ENCODE peak calls at places on chromosomes 16 and 17, in six cellular contexts. S, E, B, Y, V and K are unnamed samples. For H3K36me3, the result is how much of the 10 kb centered on the place peaks cover.

GRCh38 chr17:39822051-39822450 is 42.1 kb downstream of the IKZF3 start:
- DNase-seq in V (no peak), S (no peak), Y (no peak), E (no peak), B (no peak), K (no peak)

GRCh38 chr16:66014221-66014620 is 352.3 kb upstream of the CDH5 start:
- DNase-seq in S (no peak), E (no peak), Y (no peak), V (no peak), B (no peak), K (no peak)

GRCh38 chr16:19745286-19746018 is 27.4 kb downstream of the IQCK start:
- DNase-seq in S (peak), E (no peak), Y (no peak), B (no peak), V (no peak), K (no peak)

GRCh38 chr17:74282587-74283370 is 8.7 kb downstream of the DNAI2 start:
- DNase-seq in V (no peak), E (no peak), Y (no peak), B (no peak), S (peak), K (peak)

GRCh38 chr17:75899353-75899752 is 2.6 kb upstream of the TRIM65 start:
- DNase-seq in S (no peak), Y (no peak), B (no peak), V (no peak), E (peak), K (no peak)

GRCh38 chr16:67311607-67312449 is 14.7 kb downstream of the KCTD19 start:
- DNase-seq in E (no peak), B (peak), S (peak), Y (no peak), V (no peak), K (peak)

GRCh38 chr16:57041182-57042156 is 50.9 kb upstream of the CPNE2 start:
- DNase-seq in B (no peak), V (no peak), Y (no peak), S (no peak), E (no peak), K (no peak)

GRCh38 chr17:39599006-39599664 is 8.6 kb downstream of the NEUROD2 start:
- DNase-seq in B (no peak), S (no peak), E (peak), V (no peak), Y (peak), K (no peak)

GRCh38 chr17:42459983-42460300 is 1.3 kb downstream of the ATP6V0A1 start:
- DNase-seq in Y (no peak), B (no peak), E (peak), V (no peak), S (no peak), K (peak)

GRCh38 chr17:79188048-79188447 is 113.4 kb downstream of the ENGASE start:
- DNase-seq in S (peak), V (no peak), E (peak), B (no peak), Y (peak), K (peak)

GRCh38 chr16:49440156-49441065 is 66.8 kb downstream of the C16orf78 start:
- DNase-seq in B (no peak), V (no peak), S (no peak), Y (no peak), E (peak), K (no peak)

GRCh38 chr16:78240459-78241222 is 141.2 kb downstream of the WWOX start:
- DNase-seq in Y (peak), V (peak), B (no peak), E (peak), S (no peak), K (peak)

GRCh38 chr17:8314797-8315739 is 5.0 kb downstream of the ARHGEF15 start:
- DNase-seq in B (no peak), S (no peak), V (no peak), Y (peak), E (peak), K (peak)
- H3K4me3 ChIP-seq in B (peak), S (no peak), V (no peak), Y (peak), E (peak), K (no peak)

GRCh38 chr17:17888371-17888770 is 51.6 kb upstream of the SREBF1 start:
- DNase-seq in Y (no peak), S (no peak), E (no peak), V (no peak), B (peak), K (no peak)

GRCh38 chr17:17892009-17892408 is 55.2 kb upstream of the SREBF1 start:
- DNase-seq in V (no peak), Y (no peak), E (no peak), S (no peak), B (no peak), K (no peak)

GRCh38 chr17:17888821-17889220 is 52.0 kb upstream of the SREBF1 start:
- DNase-seq in B (no peak), Y (peak), E (peak), V (no peak), S (no peak), K (no peak)

GRCh38 chr17:17890773-17891759 is 54.3 kb upstream of the SREBF1 start:
- DNase-seq in B (peak), Y (peak), S (peak), E (peak), V (no peak), K (peak)

DNA sequence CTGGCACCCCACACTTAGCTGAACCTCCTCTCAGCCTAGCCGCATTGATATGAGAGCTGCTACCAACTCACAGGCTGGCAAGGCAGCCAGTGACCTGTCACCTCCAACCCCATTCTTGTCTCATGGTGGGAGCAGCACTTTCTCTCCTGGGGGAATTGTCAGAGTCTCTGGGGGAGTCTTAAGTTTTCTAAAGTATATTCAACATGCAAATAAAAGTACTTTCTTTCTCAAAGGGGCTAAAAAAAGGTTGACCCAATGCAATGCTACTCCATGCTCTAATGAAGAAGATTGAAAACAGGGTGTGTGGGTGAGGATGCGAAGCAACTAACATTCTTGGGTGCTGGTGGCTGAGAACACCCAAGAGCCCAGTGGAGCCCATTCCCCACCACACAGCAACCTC is 53.1 kb upstream of the SREBF1 start:
- DNase-seq in Y (no peak), V (no peak), E (no peak), S (no peak), B (no peak), K (no peak)
- H3K36me3 ChIP-seq in Y (under half), V (under half), E (under half), S (under half), B (half or more), K (under half)

GRCh38 chr17:70105641-70106040 is 30.6 kb downstream of the KCNJ16 start:
- DNase-seq in B (no peak), S (no peak), V (no peak), Y (no peak), E (no peak), K (no peak)
- H3K4me3 ChIP-seq in B (no peak), S (no peak), V (no peak), Y (no peak), E (no peak), K (no peak)

DNA sequence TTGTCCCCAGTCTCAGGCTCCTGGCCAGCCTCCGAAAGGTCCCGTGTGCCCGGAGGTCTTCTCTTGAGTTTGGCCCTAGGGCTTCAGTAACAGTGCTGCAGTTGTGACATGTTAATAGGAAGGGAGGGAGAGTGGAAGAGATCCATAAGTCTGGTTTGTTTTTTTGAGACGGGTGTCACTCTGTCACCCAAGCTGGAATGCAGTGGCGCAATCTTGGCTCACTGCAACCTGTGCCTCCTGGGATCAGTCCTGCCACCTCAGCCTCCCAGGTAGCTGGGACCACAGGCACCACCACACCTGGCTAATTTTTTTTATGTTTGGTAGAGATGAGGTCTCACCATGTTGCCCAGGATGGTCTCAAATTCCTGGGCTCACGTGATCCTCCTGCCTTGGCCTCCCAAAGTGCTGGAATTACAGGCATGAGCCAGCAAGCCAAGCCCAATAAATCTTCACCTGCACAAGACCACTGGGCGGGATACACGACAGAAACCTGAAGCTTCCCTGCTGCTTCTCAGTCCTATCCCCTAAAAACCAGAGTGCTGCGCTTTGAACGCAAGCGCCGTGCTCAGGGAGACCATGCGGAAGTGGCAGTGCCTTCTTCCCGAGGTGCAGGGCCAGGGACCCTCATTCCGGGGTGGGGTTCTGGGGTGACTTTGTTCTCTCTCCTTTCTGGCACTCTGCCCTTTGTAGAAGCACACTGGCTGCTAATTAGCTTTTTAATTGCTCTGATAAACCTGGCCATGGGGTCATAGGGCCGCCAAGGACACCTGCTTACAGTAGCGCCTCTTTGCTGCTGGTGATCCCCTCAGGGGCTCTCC is 10.9 kb downstream of the TRAF7 start:
- DNase-seq in S (no peak), B (no peak), Y (no peak), V (no peak), E (no peak), K (no peak)
- H3K36me3 ChIP-seq in S (half or more), B (under half), Y (under half), V (under half), E (under half), K (under half)

DNA sequence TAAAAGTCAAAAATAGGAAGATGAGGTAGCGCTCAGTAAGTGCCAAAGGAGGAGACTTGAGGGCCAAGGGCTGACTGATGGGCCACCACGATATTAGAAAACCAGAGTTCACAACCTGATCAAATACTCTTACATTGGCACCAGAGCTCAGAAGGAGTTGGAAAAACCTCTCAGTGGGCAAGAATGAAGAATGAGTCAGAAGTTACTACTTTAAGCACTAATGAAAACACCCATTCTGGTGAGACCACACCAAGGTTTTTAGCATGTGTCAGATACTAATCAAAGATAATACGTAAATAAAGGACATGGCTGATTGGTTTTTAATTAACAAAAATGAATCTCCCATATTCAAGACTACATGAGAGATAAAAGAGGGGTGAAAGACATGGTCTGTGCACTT is 163.9 kb downstream of the VPS53 start:
- DNase-seq in Y (no peak), B (no peak), V (no peak), E (no peak), S (peak), K (no peak)
- H3K4me3 ChIP-seq in Y (no peak), B (no peak), V (no peak), E (no peak), S (no peak), K (no peak)

GRCh38 chr17:4891405-4892062 is 7.8 kb upstream of the C17orf107 start:
- DNase-seq in E (no peak), B (no peak), S (no peak), Y (no peak), V (no peak), K (no peak)

GRCh38 chr17:4893721-4894560 is 5.4 kb upstream of the C17orf107 start:
- DNase-seq in Y (no peak), V (no peak), B (no peak), S (no peak), E (no peak), K (no peak)

GRCh38 chr17:4893272-4893671 is 6.1 kb upstream of the C17orf107 start:
- DNase-seq in V (no peak), Y (no peak), S (no peak), E (no peak), B (no peak), K (no peak)

GRCh38 chr17:4892063-4892410 is 7.3 kb upstream of the C17orf107 start:
- DNase-seq in E (no peak), V (no peak), B (no peak), Y (no peak), S (no peak), K (no peak)

DNA sequence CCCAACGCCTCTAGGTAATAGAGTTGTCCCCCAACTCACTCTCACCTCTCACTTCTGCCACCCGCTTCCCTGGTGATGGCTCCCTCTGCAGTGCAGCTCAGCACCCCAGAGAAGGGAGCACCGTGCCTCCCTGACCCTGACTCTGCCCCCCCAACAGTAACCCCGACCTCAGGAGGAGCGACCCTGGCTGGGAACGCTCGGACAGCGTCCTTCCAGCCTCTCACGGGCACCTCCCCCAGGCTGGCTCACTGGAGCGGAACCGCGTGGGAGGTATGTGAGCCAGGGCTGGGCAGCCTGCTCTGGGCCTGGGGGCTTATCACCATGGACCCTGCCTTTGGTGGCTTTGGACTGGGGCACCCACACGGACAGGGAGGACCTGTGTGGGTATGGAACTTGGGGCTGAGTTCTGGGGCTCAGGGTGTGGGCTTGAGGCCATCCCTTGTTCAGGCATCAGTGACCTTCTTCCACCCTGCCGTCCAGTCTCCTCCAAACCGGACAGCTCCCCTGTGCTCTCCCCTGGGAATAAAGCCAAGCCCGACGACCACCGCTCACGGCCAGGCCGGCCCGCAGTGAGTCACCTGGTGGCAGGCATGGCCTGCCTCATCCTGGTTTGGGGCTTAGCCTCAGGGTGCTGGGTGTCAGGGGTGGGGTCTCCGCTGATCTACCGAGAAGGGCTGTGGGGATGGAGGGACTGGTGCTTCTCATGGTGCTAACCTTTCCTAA is 6.7 kb upstream of the C17orf107 start:
- DNase-seq in B (no peak), E (no peak), S (no peak), Y (no peak), V (no peak), K (no peak)
- H3K36me3 ChIP-seq in B (half or more), E (under half), S (under half), Y (under half), V (under half), K (under half)

GRCh38 chr17:38463451-38463858 is 35.2 kb downstream of the ARHGAP23 start:
- DNase-seq in S (peak), E (no peak), B (peak), Y (no peak), V (peak), K (no peak)

GRCh38 chr17:38465420-38466345 is 37.4 kb downstream of the ARHGAP23 start:
- DNase-seq in Y (no peak), E (no peak), B (peak), S (peak), V (peak), K (no peak)

GRCh38 chr17:38464723-38465419 is 36.6 kb downstream of the ARHGAP23 start:
- DNase-seq in E (peak), Y (peak), S (peak), B (peak), V (peak), K (peak)

GRCh38 chr17:38466346-38467315 is 38.4 kb downstream of the ARHGAP23 start:
- DNase-seq in V (no peak), E (no peak), B (peak), S (no peak), Y (no peak), K (no peak)

GRCh38 chr17:38464251-38464722 is 36.0 kb downstream of the ARHGAP23 start:
- DNase-seq in E (no peak), V (no peak), Y (no peak), B (peak), S (peak), K (no peak)
- H3K4me3 ChIP-seq in E (no peak), V (no peak), Y (no peak), B (peak), S (peak), K (no peak)